ENCODE peak calls at places on chromosomes 1 and 21, in nine cellular contexts. O, P, J, K, X, V, D, C and G are unnamed samples.
A peak's percentile ranks its signal among the peaks of the same experiment; 100 is the strongest.

GRCh38 chr1:167631987-167632680 is 2.1 kb downstream of the RCSD1 start:
- DNase-seq in O (no peak), P (no peak), J (no peak), K (no peak), X (no peak), V (peak; percentile 71), D (no peak), C (no peak), G (no peak)

GRCh38 chr1:11080931-11081330 is 18.7 kb downstream of the EXOSC10 start:
- DNase-seq in O (peak; percentile 2), P (no peak), J (no peak), K (no peak), X (no peak), V (no peak), D (no peak), C (no peak), G (no peak)

GRCh38 chr21:45460611-45461368 is 55.8 kb downstream of the COL18A1 start:
- DNase-seq in O (no peak), P (no peak), J (peak; percentile 69), K (no peak), X (peak; percentile 85), V (no peak), D (peak; percentile 92), C (no peak), G (no peak)

GRCh38 chr21:33587792-33588484 is 546 bp downstream of the DONSON start:
- DNase-seq in O (peak; percentile 26), P (peak; percentile 51), J (peak; percentile 3), K (no peak), X (peak; percentile 44), V (no peak), D (peak; percentile 57), C (no peak), G (peak; percentile 38)

GRCh38 chr1:34488058-34488457 is 266.8 kb upstream of the GJB5 start:
- DNase-seq in O (no peak), P (no peak), J (no peak), K (no peak), X (no peak), V (no peak), D (no peak), C (no peak), G (no peak)

GRCh38 chr1:21594495-21594894 is 74.7 kb downstream of the RAP1GAP start:
- DNase-seq in O (no peak), P (no peak), J (no peak), K (no peak), X (no peak), V (no peak), D (peak; percentile 48), C (no peak), G (no peak)

GRCh38 chr1:21783679-21784603 is 992 bp upstream of the USP48 start:
- DNase-seq in O (peak; percentile 97), P (no peak), J (no peak), K (no peak), X (peak; percentile 50), V (no peak), D (no peak), C (no peak), G (no peak)

GRCh38 chr1:93690921-93691789 is 9.5 kb upstream of the BCAR3 start:
- DNase-seq in O (peak; percentile 25), P (no peak), J (no peak), K (no peak), X (no peak), V (no peak), D (no peak), C (no peak), G (peak; percentile 28)

GRCh38 chr1:84541679-84542078 is 32.6 kb downstream of the CTBS start:
- DNase-seq in O (no peak), P (no peak), J (no peak), K (no peak), X (no peak), V (peak; percentile 25), D (no peak), C (no peak), G (no peak)

GRCh38 chr1:15442759-15443158 is 4.5 kb downstream of the CTRC start:
- DNase-seq in O (no peak), P (no peak), J (no peak), K (no peak), X (no peak), V (no peak), D (no peak), C (no peak), G (no peak)

GRCh38 chr1:29633271-29633615 is 396.9 kb downstream of the PTPRU start:
- DNase-seq in O (no peak), P (no peak), J (no peak), K (no peak), X (no peak), V (no peak), D (no peak), C (no peak), G (no peak)

GRCh38 chr1:36760081-36760480 is 274.2 kb downstream of the GRIK3 start:
- DNase-seq in O (no peak), P (no peak), J (no peak), K (no peak), X (no peak), V (no peak), D (no peak), C (no peak), G (no peak)

GRCh38 chr1:19151537-19151936 is 58.5 kb downstream of the UBR4 start:
- DNase-seq in O (no peak), P (no peak), J (no peak), K (no peak), X (no peak), V (no peak), D (no peak), C (no peak), G (no peak)

GRCh38 chr1:31937300-31938183 is 626 bp downstream of the PTP4A2 start:
- DNase-seq in O (peak; percentile 53), P (peak; percentile 80), J (peak; percentile 40), K (peak; percentile 77), X (peak; percentile 78), V (peak; percentile 71), D (peak; percentile 63), C (peak; percentile 39), G (peak; percentile 65)

GRCh38 chr1:180167021-180167701 is 12.5 kb downstream of the QSOX1 start:
- DNase-seq in O (no peak), P (no peak), J (no peak), K (no peak), X (no peak), V (no peak), D (no peak), C (no peak), G (peak; percentile 52)

GRCh38 chr1:63922848-63923247 is 149.0 kb downstream of the ROR1 start:
- DNase-seq in O (no peak), P (no peak), J (no peak), K (no peak), X (no peak), V (no peak), D (no peak), C (no peak), G (peak; percentile 32)

GRCh38 chr1:2134232-2134603 is 60.4 kb downstream of the FAAP20 start:
- DNase-seq in O (no peak), P (no peak), J (no peak), K (no peak), X (no peak), V (no peak), D (no peak), C (no peak), G (no peak)

GRCh38 chr1:226973898-226974543 is 33.9 kb downstream of the COQ8A start:
- DNase-seq in O (no peak), P (no peak), J (peak; percentile 10), K (no peak), X (peak; percentile 54), V (no peak), D (no peak), C (no peak), G (no peak)

GRCh38 chr1:88557044-88557443 is 127.0 kb upstream of the PKN2 start:
- DNase-seq in O (no peak), P (no peak), J (no peak), K (no peak), X (no peak), V (no peak), D (no peak), C (no peak), G (no peak)

GRCh38 chr1:18820791-18821641 is 38.4 kb downstream of the TAS1R2 start:
- DNase-seq in O (peak; percentile 91), P (peak; percentile 62), J (peak; percentile 35), K (peak; percentile 13), X (peak; percentile 88), V (peak; percentile 55), D (peak; percentile 66), C (no peak), G (peak; percentile 69)

GRCh38 chr1:40783001-40783905 is at the start of gene KCNQ4:
- DNase-seq in O (peak; percentile 68), P (peak; percentile 17), J (no peak), K (no peak), X (peak; percentile 58), V (no peak), D (peak; percentile 36), C (no peak), G (peak; percentile 29)

GRCh38 chr1:59404725-59405124 is 107.8 kb downstream of the FGGY start:
- DNase-seq in O (no peak), P (no peak), J (peak; percentile 36), K (no peak), X (no peak), V (no peak), D (no peak), C (no peak), G (no peak)

GRCh38 chr1:53543771-53544695 is 84.8 kb downstream of the DMRTB1 start:
- DNase-seq in O (peak; percentile 5), P (no peak), J (no peak), K (no peak), X (no peak), V (no peak), D (no peak), C (no peak), G (no peak)

GRCh38 chr1:192327997-192328396 is 11.2 kb downstream of the RGS21 start:
- DNase-seq in O (no peak), P (no peak), J (no peak), K (no peak), X (no peak), V (no peak), D (no peak), C (no peak), G (no peak)

GRCh38 chr1:26391450-26391849 is 18.9 kb upstream of the ZNF683 start:
- DNase-seq in O (peak; percentile 38), P (no peak), J (peak; percentile 26), K (no peak), X (peak; percentile 65), V (peak; percentile 57), D (peak; percentile 71), C (no peak), G (no peak)

GRCh38 chr1:58576727-58577675 is at the start of gene TACSTD2:
- DNase-seq in O (peak; percentile 83), P (no peak), J (no peak), K (no peak), X (peak; percentile 19), V (no peak), D (no peak), C (no peak), G (no peak)

GRCh38 chr1:174623640-174624039 is 175.9 kb downstream of the GPR52 start:
- DNase-seq in O (no peak), P (no peak), J (no peak), K (no peak), X (no peak), V (no peak), D (no peak), C (no peak), G (no peak)

GRCh38 chr1:88618331-88618730 is 65.7 kb upstream of the PKN2 start:
- DNase-seq in O (no peak), P (no peak), J (no peak), K (no peak), X (no peak), V (no peak), D (no peak), C (no peak), G (no peak)

GRCh38 chr21:42097274-42097673 is 26.2 kb downstream of the UMODL1 start:
- DNase-seq in O (no peak), P (no peak), J (no peak), K (no peak), X (no peak), V (no peak), D (no peak), C (no peak), G (no peak)

GRCh38 chr1:15833069-15833679 is 14.3 kb upstream of the SPEN start:
- DNase-seq in O (no peak), P (peak; percentile 15), J (no peak), K (peak; percentile 46), X (no peak), V (no peak), D (peak; percentile 48), C (no peak), G (no peak)

GRCh38 chr21:39033878-39034589 is 149.2 kb downstream of the PSMG1 start:
- DNase-seq in O (no peak), P (no peak), J (no peak), K (no peak), X (no peak), V (no peak), D (no peak), C (no peak), G (no peak)